ENCODE peak calls at places on chromosomes 6 and 20, in six cellular contexts. B is K562, N is GM12878, X is A549, U is HepG2, Y is endothelial cell of umbilical vein. J is an unnamed sample.

GRCh38 chr6:87902383-87902782 is 145.3 kb upstream of the SPACA1 start:
- DNase-seq in B (no peak), N (no peak), X (no peak), U (no peak), Y (no peak), J (peak)

GRCh38 chr20:38870733-38871559 is 55.3 kb upstream of the FAM83D start:
- DNase-seq in B (no peak), N (no peak), X (peak), U (no peak), Y (peak), J (no peak)

GRCh38 chr20:19893356-19893755 is 123.8 kb upstream of the NAA20 start:
- DNase-seq in B (no peak), N (no peak), X (no peak), U (no peak), Y (no peak), J (no peak)

GRCh38 chr6:115901896-115902295 is 158.8 kb downstream of the FRK start:
- DNase-seq in B (no peak), N (no peak), X (no peak), U (no peak), Y (no peak), J (no peak)

GRCh38 chr6:111803384-111803783 is 69.9 kb downstream of the FYN start:
- DNase-seq in B (no peak), N (no peak), X (no peak), U (no peak), Y (no peak), J (no peak)

GRCh38 chr20:45011108-45011526 is 44.8 kb downstream of the STK4 start:
- DNase-seq in B (peak), N (no peak), X (peak), U (peak), Y (peak), J (peak)

GRCh38 chr6:137724018-137724403 is 143.0 kb upstream of the TNFAIP3 start:
- DNase-seq in B (no peak), N (no peak), X (peak), U (peak), Y (no peak), J (no peak)

GRCh38 chr6:3305831-3306230 is 47.1 kb downstream of the PSMG4 start:
- DNase-seq in B (no peak), N (no peak), X (no peak), U (no peak), Y (no peak), J (no peak)

GRCh38 chr20:38818113-38819065 is 12.9 kb downstream of the PPP1R16B start:
- DNase-seq in B (no peak), N (no peak), X (no peak), U (no peak), Y (no peak), J (no peak)

GRCh38 chr20:22402550-22402949 is 181.8 kb downstream of the FOXA2 start:
- DNase-seq in B (peak), N (no peak), X (no peak), U (no peak), Y (no peak), J (no peak)

GRCh38 chr20:62887147-62887859 is 25.7 kb upstream of the TCFL5 start:
- DNase-seq in B (no peak), N (no peak), X (no peak), U (peak), Y (peak), J (no peak)

GRCh38 chr20:34010405-34010895 is 16.7 kb downstream of the RALY start:
- DNase-seq in B (no peak), N (no peak), X (no peak), U (no peak), Y (no peak), J (peak)

GRCh38 chr20:235891-236290 is 8.8 kb downstream of the DEFB129 start:
- DNase-seq in B (no peak), N (no peak), X (peak), U (no peak), Y (peak), J (peak)

GRCh38 chr6:142478117-142478516 is 176.3 kb downstream of the ADGRG6 start:
- DNase-seq in B (peak), N (no peak), X (peak), U (peak), Y (no peak), J (peak)

GRCh38 chr6:52964318-52964717 is 30.8 kb downstream of the GSTA4 start:
- DNase-seq in B (no peak), N (no peak), X (no peak), U (no peak), Y (no peak), J (no peak)

GRCh38 chr20:18742841-18743240 is 70.7 kb upstream of the SCP2D1 start:
- DNase-seq in B (no peak), N (no peak), X (no peak), U (no peak), Y (no peak), J (no peak)

GRCh38 chr6:27517928-27518787 is 45.3 kb upstream of the ZNF184 start:
- DNase-seq in B (peak), N (no peak), X (no peak), U (no peak), Y (no peak), J (peak)

GRCh38 chr6:10740061-10740460 is 7.5 kb upstream of the TMEM14B start:
- DNase-seq in B (no peak), N (no peak), X (no peak), U (no peak), Y (no peak), J (no peak)

GRCh38 chr6:130164251-130164650 is 58.5 kb downstream of the SAMD3 start:
- DNase-seq in B (no peak), N (no peak), X (no peak), U (no peak), Y (no peak), J (no peak)

GRCh38 chr20:16011061-16011460 is 562.2 kb downstream of the KIF16B start:
- DNase-seq in B (no peak), N (no peak), X (no peak), U (no peak), Y (no peak), J (no peak)

GRCh38 chr6:141472123-141472522 is 660.6 kb upstream of the GJE1 start:
- DNase-seq in B (no peak), N (no peak), X (no peak), U (no peak), Y (no peak), J (no peak)

GRCh38 chr6:7196019-7196402 is 88.2 kb downstream of the RREB1 start:
- DNase-seq in B (peak), N (no peak), X (no peak), U (no peak), Y (no peak), J (no peak)

GRCh38 chr6:76166874-76167273 is 94.4 kb upstream of the IMPG1 start:
- DNase-seq in B (no peak), N (no peak), X (no peak), U (no peak), Y (no peak), J (peak)

GRCh38 chr20:53608071-53608455 is 14.4 kb upstream of the ZNF217 start:
- DNase-seq in B (no peak), N (no peak), X (no peak), U (no peak), Y (no peak), J (no peak)

GRCh38 chr20:64112691-64113443 is 5.5 kb upstream of the NPBWR2 start:
- DNase-seq in B (no peak), N (no peak), X (no peak), U (no peak), Y (no peak), J (no peak)

GRCh38 chr6:153092082-153093013 is 38.7 kb downstream of the RGS17 start:
- DNase-seq in B (no peak), N (peak), X (peak), U (no peak), Y (peak), J (peak)

GRCh38 chr6:42915737-42916136 is at the start of gene PTCRA:
- DNase-seq in B (no peak), N (no peak), X (no peak), U (no peak), Y (no peak), J (no peak)
- TF ChIP-seq POLR2A in B (no peak), N (no peak), X (no peak), U (no peak), Y (no peak), J (no peak)

DNA sequence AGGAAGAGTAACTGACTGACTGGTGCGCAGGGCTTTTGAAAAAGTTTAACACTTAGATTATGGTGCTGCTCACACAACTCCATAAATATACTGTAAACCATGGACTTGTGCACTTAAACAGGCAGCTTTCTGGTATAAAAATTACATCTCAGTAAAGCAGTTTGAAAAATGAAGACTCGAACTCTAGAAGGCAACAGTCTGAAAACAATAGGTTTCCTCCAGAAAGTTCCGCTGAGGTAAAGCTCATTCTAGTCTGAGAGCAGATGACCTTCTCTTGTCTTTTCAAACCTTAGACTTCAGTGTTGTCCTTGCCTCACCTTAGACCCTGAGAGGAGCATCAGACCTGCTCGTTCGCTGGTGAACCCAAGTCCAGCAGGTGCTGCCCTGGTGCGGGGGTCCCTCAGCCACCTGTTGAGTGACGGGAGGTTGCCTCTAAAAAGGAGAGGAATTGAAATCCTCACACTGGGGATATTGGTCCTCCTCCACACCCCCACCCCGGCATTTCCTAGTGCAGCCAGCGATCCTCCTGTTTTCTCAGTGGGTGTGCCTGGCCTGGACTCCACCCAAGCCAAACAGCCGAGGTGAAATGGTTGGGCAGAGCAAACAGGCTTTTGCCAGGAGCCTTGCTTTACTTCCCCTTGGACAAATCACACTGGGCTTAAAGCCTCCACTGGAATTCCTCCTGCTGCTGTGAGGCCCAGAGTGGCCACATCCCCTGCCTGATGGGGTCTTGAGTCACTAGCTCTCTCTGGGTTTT is 14.7 kb upstream of the PYGB start:
- DNase-seq in B (no peak), N (no peak), X (peak), U (peak), Y (peak), J (no peak)
- TF ChIP-seq MYC in B (no peak), N (no peak), X (peak), U (no peak), Y (no peak), J (no peak)

GRCh38 chr6:163414367-163415175 is at the start of gene QKI:
- DNase-seq in B (peak), N (no peak), X (peak), U (peak), Y (peak), J (peak)
- TF ChIP-seq POLR2A in B (no peak), N (peak), X (peak), U (no peak), Y (peak), J (peak)

GRCh38 chr6:123527406-123527805 is 109.3 kb downstream of the TRDN start:
- DNase-seq in B (no peak), N (no peak), X (no peak), U (no peak), Y (no peak), J (peak)
- TF ChIP-seq MYC in B (no peak), N (no peak), X (no peak), U (no peak), Y (no peak), J (no peak)

GRCh38 chr20:31608256-31608980 is 3.3 kb downstream of the ID1 start:
- DNase-seq in B (peak), N (no peak), X (peak), U (peak), Y (peak), J (peak)

GRCh38 chr20:31605902-31606677 is 1.0 kb downstream of the ID1 start:
- DNase-seq in B (peak), N (no peak), X (no peak), U (peak), Y (peak), J (peak)

GRCh38 chr20:31607640-31608255 is 2.7 kb downstream of the ID1 start:
- DNase-seq in B (no peak), N (no peak), X (no peak), U (peak), Y (peak), J (no peak)

GRCh38 chr20:31606678-31606927 is 1.5 kb downstream of the ID1 start:
- DNase-seq in B (no peak), N (no peak), X (no peak), U (no peak), Y (no peak), J (no peak)

GRCh38 chr20:31606928-31607639 is 2.0 kb downstream of the ID1 start:
- DNase-seq in B (peak), N (no peak), X (peak), U (peak), Y (peak), J (no peak)
- TF ChIP-seq POLR2A in B (peak), N (no peak), X (peak), U (peak), Y (peak), J (no peak)

GRCh38 chr20:32969356-32970114 is 34.7 kb downstream of the SUN5 start:
- DNase-seq in B (no peak), N (no peak), X (no peak), U (no peak), Y (no peak), J (no peak)

GRCh38 chr20:32970973-32971300 is 33.3 kb downstream of the SUN5 start:
- DNase-seq in B (no peak), N (no peak), X (no peak), U (no peak), Y (no peak), J (no peak)

GRCh38 chr20:32966881-32967781 is 37.1 kb downstream of the SUN5 start:
- DNase-seq in B (no peak), N (peak), X (no peak), U (no peak), Y (no peak), J (peak)

GRCh38 chr20:32970115-32970972 is 33.9 kb downstream of the SUN5 start:
- DNase-seq in B (no peak), N (no peak), X (no peak), U (no peak), Y (no peak), J (no peak)

GRCh38 chr20:32968833-32969241 is 35.4 kb downstream of the SUN5 start:
- DNase-seq in B (no peak), N (no peak), X (no peak), U (no peak), Y (no peak), J (no peak)
- TF ChIP-seq MYC in B (no peak), N (no peak), X (no peak), U (no peak), Y (no peak), J (no peak)

DNA sequence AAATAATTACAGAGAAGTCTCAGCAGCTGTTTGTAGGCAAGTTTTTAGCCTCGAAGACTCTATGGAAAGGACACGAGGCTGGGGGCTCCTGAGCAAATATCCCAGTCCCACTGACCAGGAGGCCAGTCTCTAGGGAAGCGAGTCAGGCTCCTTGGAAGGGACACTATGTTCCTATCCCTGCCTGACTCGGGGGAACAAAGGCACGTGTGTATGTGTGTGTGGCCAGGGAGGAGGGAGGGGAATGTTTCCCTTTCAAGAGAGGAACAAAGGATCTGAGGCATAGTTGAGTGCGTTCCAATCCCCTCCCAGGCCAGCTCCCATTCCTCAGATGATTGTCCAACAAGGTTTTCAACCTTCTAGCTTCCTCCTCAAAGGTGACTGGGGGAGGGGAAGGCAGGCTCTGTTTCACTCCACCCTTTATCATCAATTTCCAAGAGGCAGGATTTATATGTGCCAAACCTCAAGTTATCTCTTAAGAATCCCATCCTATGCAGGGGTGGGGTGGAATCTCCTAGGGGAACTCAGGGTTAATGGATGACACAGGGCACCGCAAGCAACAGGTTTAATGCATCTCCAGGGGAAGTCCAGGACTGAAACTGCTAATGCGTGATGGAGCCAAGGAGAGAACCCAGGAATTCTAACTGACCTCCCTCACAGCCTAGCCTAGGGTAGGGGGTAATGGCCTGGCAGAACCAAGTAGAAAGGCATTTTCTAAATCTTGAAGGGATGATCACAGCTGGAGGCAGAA is 9.9 kb downstream of the BCL2L1 start:
- DNase-seq in B (no peak), N (no peak), X (peak), U (peak), Y (peak), J (no peak)
- TF ChIP-seq POLR2A in B (no peak), N (no peak), X (no peak), U (no peak), Y (no peak), J (no peak)